ENCODE peak calls at places on chromosomes 3 and 15, in seven cellular contexts. M is Panc1, K is Karpas-422, B is Peyer's patch, W is heart right ventricle, S is body of pancreas, T is heart left ventricle. E is an unnamed sample.

GRCh38 chr15:95799286-95800187 is 531.0 kb upstream of the NR2F2 start:
- DNase-seq in M (peak; percentile 38), K (no peak), B (no peak), W (no peak), S (no peak), T (no peak), E (no peak)

GRCh38 chr15:101170568-101171350 is 81.1 kb downstream of the CHSY1 start:
- DNase-seq in M (no peak), K (no peak), B (peak; percentile 43), W (no peak), S (peak; percentile 39), T (no peak), E (peak; percentile 68)

GRCh38 chr3:133455281-133455680 is 55.4 kb downstream of the BFSP2 start:
- DNase-seq in M (no peak), K (no peak), B (no peak), W (no peak), S (no peak), T (no peak), E (no peak)

GRCh38 chr15:90375071-90375470 is 13.0 kb upstream of the IQGAP1 start:
- DNase-seq in M (no peak), K (peak; percentile 27), B (no peak), W (no peak), S (no peak), T (no peak), E (no peak)

GRCh38 chr3:122268257-122269024 is 56.6 kb upstream of the CSTA start:
- DNase-seq in M (no peak), K (no peak), B (no peak), W (no peak), S (no peak), T (no peak), E (no peak)

GRCh38 chr15:94503293-94503692 is 271.9 kb downstream of the MCTP2 start:
- DNase-seq in M (no peak), K (no peak), B (no peak), W (no peak), S (no peak), T (no peak), E (no peak)

GRCh38 chr3:57961828-57962447 is 46.3 kb upstream of the FLNB start:
- DNase-seq in M (no peak), K (peak; percentile 69), B (no peak), W (no peak), S (no peak), T (no peak), E (no peak)

GRCh38 chr15:53072077-53072476 is 281.9 kb upstream of the ONECUT1 start:
- DNase-seq in M (peak; percentile 77), K (peak; percentile 78), B (peak; percentile 71), W (no peak), S (peak; percentile 98), T (peak; percentile 5), E (no peak)

GRCh38 chr3:182717216-182717615 is 76.1 kb upstream of the ATP11B start:
- DNase-seq in M (no peak), K (no peak), B (no peak), W (no peak), S (no peak), T (no peak), E (no peak)

GRCh38 chr3:115494826-115495225 is 128.5 kb upstream of the GAP43 start:
- DNase-seq in M (no peak), K (no peak), B (no peak), W (no peak), S (no peak), T (no peak), E (no peak)

GRCh38 chr3:32892625-32893598 is 58.5 kb upstream of the CCR4 start:
- DNase-seq in M (no peak), K (no peak), B (no peak), W (no peak), S (no peak), T (no peak), E (no peak)

GRCh38 chr3:85259748-85260147 is 301.0 kb downstream of the CADM2 start:
- DNase-seq in M (no peak), K (no peak), B (no peak), W (no peak), S (no peak), T (no peak), E (no peak)

GRCh38 chr3:24451461-24452099 is 43.1 kb downstream of the THRB start:
- DNase-seq in M (no peak), K (no peak), B (peak; percentile 77), W (no peak), S (peak; percentile 60), T (no peak), E (no peak)

GRCh38 chr15:55108858-55109518 is 87.8 kb downstream of the RSL24D1 start:
- DNase-seq in M (peak; percentile 12), K (peak; percentile 83), B (peak; percentile 69), W (peak; percentile 53), S (peak; percentile 69), T (peak; percentile 52), E (peak; percentile 21)

GRCh38 chr3:172181936-172182708 is 142.7 kb downstream of the FNDC3B start:
- DNase-seq in M (no peak), K (no peak), B (no peak), W (no peak), S (no peak), T (no peak), E (no peak)

GRCh38 chr3:96214941-96215340 is 599.5 kb upstream of the EPHA6 start:
- DNase-seq in M (no peak), K (no peak), B (no peak), W (no peak), S (no peak), T (no peak), E (no peak)

GRCh38 chr3:185460283-185460682 is 38.6 kb downstream of the TMEM41A start:
- DNase-seq in M (no peak), K (no peak), B (no peak), W (no peak), S (no peak), T (no peak), E (no peak)

GRCh38 chr3:57158316-57158715 is 6.8 kb downstream of the IL17RD start:
- DNase-seq in M (no peak), K (no peak), B (no peak), W (no peak), S (no peak), T (no peak), E (no peak)

GRCh38 chr3:190435618-190436017 is 14.1 kb downstream of the TMEM207 start:
- DNase-seq in M (no peak), K (no peak), B (no peak), W (no peak), S (no peak), T (no peak), E (no peak)

GRCh38 chr3:140151321-140151720 is 216.3 kb downstream of the CLSTN2 start:
- DNase-seq in M (no peak), K (no peak), B (no peak), W (no peak), S (no peak), T (no peak), E (no peak)
- H3K27me3 ChIP-seq in M (no peaks in the 10 kb centered on the region), K (no peaks in the 10 kb centered on the region), B (no peaks in the 10 kb centered on the region), W (no peaks in the 10 kb centered on the region), S (no peaks in the 10 kb centered on the region), T (no peaks in the 10 kb centered on the region), E (no peaks in the 10 kb centered on the region)

GRCh38 chr3:78050276-78051080 is 1010.6 kb downstream of the ROBO2 start:
- DNase-seq in M (no peak), K (no peak), B (no peak), W (no peak), S (no peak), T (no peak), E (no peak)
- H3K27ac ChIP-seq in M (no peak overlapping the region), K (peak overlapping the region; percentile 22), B (no peak overlapping the region), W (no peak overlapping the region), S (no peak overlapping the region), T (no peak overlapping the region), E (no peak overlapping the region)

DNA sequence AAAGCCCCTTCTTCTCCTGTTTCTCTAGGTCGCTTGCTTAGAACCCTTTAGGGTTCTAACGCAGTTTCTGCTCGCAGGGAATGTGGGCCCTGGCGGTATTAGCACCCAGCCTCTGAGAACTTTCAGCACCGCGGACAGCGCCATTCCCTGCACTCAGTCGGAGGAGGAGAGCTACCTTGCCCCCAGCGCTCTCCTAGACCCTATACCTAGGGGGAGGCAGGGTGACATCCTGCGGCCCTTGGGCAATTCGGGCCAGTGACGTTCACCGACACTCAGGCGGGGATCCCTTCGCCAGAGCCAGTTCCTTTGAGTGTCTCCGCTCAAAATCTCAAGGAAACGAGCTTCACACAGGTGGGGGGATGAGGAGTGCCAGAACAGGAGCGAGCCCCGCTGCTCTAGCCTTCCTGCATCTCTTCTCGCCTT is 1.3 kb downstream of the SLC7A14 start:
- DNase-seq in M (no peak), K (peak; percentile 61), B (peak; percentile 72), W (peak; percentile 75), S (peak; percentile 64), T (peak; percentile 52), E (no peak)
- H3K27me3 ChIP-seq in M (peaks cover 3% of the 10 kb centered on the region), K (no peaks in the 10 kb centered on the region), B (no peaks in the 10 kb centered on the region), W (peaks cover 7% of the 10 kb centered on the region), S (peaks cover 8% of the 10 kb centered on the region), T (peaks cover 54% of the 10 kb centered on the region), E (no peaks in the 10 kb centered on the region)

GRCh38 chr3:88262527-88262926 is 112.8 kb downstream of the C3orf38 start:
- DNase-seq in M (no peak), K (no peak), B (no peak), W (no peak), S (no peak), T (no peak), E (no peak)

GRCh38 chr3:88267847-88268246 is 118.1 kb downstream of the C3orf38 start:
- DNase-seq in M (no peak), K (no peak), B (no peak), W (no peak), S (peak; percentile 13), T (no peak), E (no peak)

DNA sequence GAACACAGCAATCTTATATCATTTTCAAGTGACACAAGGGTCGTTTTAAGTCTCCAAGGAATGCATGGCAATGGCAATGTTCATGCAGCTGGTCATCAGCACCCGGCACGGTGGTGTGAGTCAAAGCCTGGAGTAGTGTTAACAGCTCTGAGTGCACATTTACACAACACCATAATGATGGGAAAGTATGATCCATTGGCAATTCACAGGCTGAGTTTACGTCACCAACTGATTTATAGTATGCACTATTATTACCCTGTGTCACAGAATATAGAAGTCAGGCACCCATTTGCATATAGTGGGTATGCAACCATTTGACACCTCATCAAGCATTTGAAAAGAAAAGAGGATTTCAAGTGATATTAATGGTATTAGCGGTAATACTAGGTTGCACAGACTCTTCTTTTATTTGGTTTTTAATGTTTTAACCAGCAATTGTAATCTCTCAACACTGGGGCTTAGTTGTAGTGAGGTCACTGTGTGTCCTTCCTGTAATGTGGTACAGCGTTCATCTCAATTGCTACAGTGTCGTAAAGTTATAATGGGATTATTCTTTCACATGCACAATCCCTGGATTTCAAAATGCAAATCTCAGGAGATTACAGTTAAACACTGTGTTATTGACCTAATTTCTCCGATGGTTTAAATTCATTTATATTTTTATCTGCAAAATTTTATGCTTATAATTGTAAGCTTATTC is 113.8 kb downstream of the C3orf38 start:
- DNase-seq in M (no peak), K (no peak), B (peak; percentile 75), W (no peak), S (no peak), T (no peak), E (no peak)
- H3K27ac ChIP-seq in M (no peak overlapping the region), K (no peak overlapping the region), B (no peak overlapping the region), W (no peak overlapping the region), S (no peak overlapping the region), T (no peak overlapping the region), E (no peak overlapping the region)